ENCODE peak calls at places on chromosomes 12 and 14, in ten cellular contexts. F is neural crest cell; K is naive thymus-derived CD4-positive, alpha-beta T cell; G is M059J; A is left cardiac atrium; C is NCI-H187 treated with DMSO at 0.1 percent for 48 hours; R is EL; Y is activated naive CD8-positive, alpha-beta T cell treated with anti-CD3 and anti-CD28 coated beads, Interleukin-2, amount 50 U/mL, for 24 hours; E is COR-L47; O is transverse colon. I is an unnamed sample.

GRCh38 chr12:124524231-124524925 is 43.0 kb downstream of the NCOR2 start:
- DNase-seq in F (no peak), K (no peak), G (peak; percentile 81), A (no peak), C (no peak), R (peak; percentile 79), Y (no peak), E (no peak), O (no peak), I (no peak)

GRCh38 chr12:54389536-54390175 is 5.1 kb upstream of the ZNF385A start:
- DNase-seq in F (no peak), K (no peak), G (no peak), A (no peak), C (no peak), R (no peak), Y (no peak), E (no peak), O (no peak), I (no peak)

GRCh38 chr14:69719501-69719951 is 47.4 kb upstream of the SRSF5 start:
- DNase-seq in F (no peak), K (no peak), G (peak; percentile 61), A (peak; percentile 71), C (no peak), R (peak; percentile 78), Y (no peak), E (no peak), O (peak; percentile 37), I (no peak)

GRCh38 chr12:107450541-107450940 is 235.1 kb upstream of the PWP1 start:
- DNase-seq in F (no peak), K (no peak), G (no peak), A (no peak), C (no peak), R (no peak), Y (no peak), E (no peak), O (no peak), I (no peak)

GRCh38 chr12:18861287-18861858 is 123.5 kb downstream of the CAPZA3 start:
- DNase-seq in F (no peak), K (no peak), G (peak; percentile 22), A (no peak), C (no peak), R (peak; percentile 40), Y (no peak), E (no peak), O (no peak), I (no peak)

GRCh38 chr12:86741531-86741930 is 485.3 kb upstream of the MGAT4C start:
- DNase-seq in F (no peak), K (no peak), G (peak; percentile 18), A (no peak), C (no peak), R (peak; percentile 1), Y (no peak), E (no peak), O (no peak), I (no peak)

GRCh38 chr12:108253540-108253939 is 85.6 kb downstream of the CMKLR1 start:
- DNase-seq in F (no peak), K (no peak), G (no peak), A (no peak), C (no peak), R (no peak), Y (no peak), E (no peak), O (no peak), I (no peak)

GRCh38 chr12:78684419-78684818 is 180.2 kb upstream of the SYT1 start:
- DNase-seq in F (no peak), K (no peak), G (peak; percentile 43), A (no peak), C (no peak), R (no peak), Y (no peak), E (no peak), O (no peak), I (no peak)

GRCh38 chr12:124909831-124910560 is 4.5 kb downstream of the UBC start:
- DNase-seq in F (no peak), K (no peak), G (peak; percentile 63), A (no peak), C (no peak), R (peak; percentile 43), Y (no peak), E (no peak), O (no peak), I (no peak)

GRCh38 chr12:65630555-65630954 is 193.7 kb upstream of the HMGA2 start:
- DNase-seq in F (no peak), K (no peak), G (no peak), A (no peak), C (no peak), R (no peak), Y (no peak), E (no peak), O (no peak), I (no peak)

GRCh38 chr14:86597279-86597678 is 1067.3 kb downstream of the FLRT2 start:
- DNase-seq in F (no peak), K (no peak), G (no peak), A (no peak), C (no peak), R (no peak), Y (no peak), E (no peak), O (no peak), I (no peak)

GRCh38 chr12:95790912-95791849 is 617 bp upstream of the NTN4 start:
- DNase-seq in F (peak; percentile 13), K (no peak), G (peak; percentile 44), A (peak; percentile 46), C (no peak), R (peak; percentile 65), Y (peak; percentile 33), E (no peak), O (peak; percentile 20), I (peak; percentile 63)

GRCh38 chr14:100201701-100202100 is 37.2 kb upstream of the YY1 start:
- DNase-seq in F (no peak), K (no peak), G (no peak), A (no peak), C (no peak), R (no peak), Y (no peak), E (no peak), O (no peak), I (no peak)

GRCh38 chr12:74624206-74624605 is 86.6 kb downstream of the ATXN7L3B start:
- DNase-seq in F (no peak), K (no peak), G (no peak), A (no peak), C (no peak), R (no peak), Y (no peak), E (peak; percentile 41), O (no peak), I (no peak)

GRCh38 chr12:96473394-96474093 is 15.8 kb upstream of the CFAP54 start:
- DNase-seq in F (no peak), K (no peak), G (no peak), A (no peak), C (no peak), R (no peak), Y (no peak), E (no peak), O (no peak), I (no peak)

GRCh38 chr14:76497550-76498484 is 121.9 kb downstream of the ESRRB start:
- DNase-seq in F (no peak), K (no peak), G (no peak), A (no peak), C (no peak), R (no peak), Y (no peak), E (no peak), O (no peak), I (no peak)

GRCh38 chr14:92886337-92886736 is 36.6 kb upstream of the CHGA start:
- DNase-seq in F (no peak), K (no peak), G (no peak), A (no peak), C (peak; percentile 54), R (no peak), Y (no peak), E (peak; percentile 24), O (no peak), I (no peak)

GRCh38 chr12:24898185-24898584 is 50.7 kb downstream of the BCAT1 start:
- DNase-seq in F (no peak), K (no peak), G (no peak), A (no peak), C (no peak), R (no peak), Y (no peak), E (no peak), O (no peak), I (no peak)

GRCh38 chr14:73763396-73763795 is 49.2 kb upstream of the PNMA1 start:
- DNase-seq in F (no peak), K (no peak), G (no peak), A (no peak), C (no peak), R (no peak), Y (no peak), E (no peak), O (peak; percentile 26), I (no peak)

GRCh38 chr12:49703647-49704137 is 3.5 kb downstream of the FMNL3 start:
- DNase-seq in F (no peak), K (no peak), G (peak; percentile 84), A (no peak), C (no peak), R (peak; percentile 80), Y (peak; percentile 62), E (no peak), O (peak; percentile 8), I (no peak)

GRCh38 chr12:108302471-108303311 is 36.4 kb downstream of the CMKLR1 start:
- DNase-seq in F (no peak), K (no peak), G (peak; percentile 86), A (peak; percentile 86), C (no peak), R (peak; percentile 60), Y (no peak), E (no peak), O (peak; percentile 43), I (peak; percentile 90)

GRCh38 chr14:90184571-90185266 is 71.6 kb upstream of the PSMC1 start:
- DNase-seq in F (no peak), K (no peak), G (no peak), A (no peak), C (no peak), R (no peak), Y (no peak), E (no peak), O (no peak), I (no peak)

GRCh38 chr14:35506927-35507326 is 27.0 kb upstream of the INSM2 start:
- DNase-seq in F (no peak), K (no peak), G (peak; percentile 35), A (no peak), C (no peak), R (peak; percentile 44), Y (no peak), E (no peak), O (no peak), I (no peak)